ENCODE peak calls at places on chromosomes 11 and 22, in ten cellular contexts. O, Y, X, B, N, Q, K, U, V and T are unnamed samples.
A peak's percentile ranks its signal among the peaks of the same experiment; 100 is the strongest.

GRCh38 chr11:46338988-46339666 is 8.1 kb upstream of the DGKZ start:
- DNase-seq in O (no peak), Y (no peak), X (no peak), B (no peak), N (peak; percentile 55), Q (no peak), K (no peak), U (peak; percentile 91), V (peak; percentile 97), T (no peak)

GRCh38 chr11:11728371-11728770 is 106.6 kb upstream of the GALNT18 start:
- DNase-seq in O (no peak), Y (no peak), X (no peak), B (no peak), N (no peak), Q (no peak), K (no peak), U (no peak), V (no peak), T (no peak)

GRCh38 chr11:14908214-14908880 is 16.3 kb upstream of the CYP2R1 start:
- DNase-seq in O (no peak), Y (peak; percentile 46), X (no peak), B (peak; percentile 32), N (peak; percentile 54), Q (no peak), K (peak; percentile 37), U (no peak), V (peak; percentile 70), T (peak; percentile 55)

GRCh38 chr11:114621072-114621471 is 25.5 kb upstream of the NXPE4 start:
- DNase-seq in O (no peak), Y (no peak), X (no peak), B (no peak), N (no peak), Q (no peak), K (no peak), U (no peak), V (no peak), T (no peak)

GRCh38 chr22:16970446-16970845 is 37.6 kb downstream of the GAB4 start:
- DNase-seq in O (no peak), Y (no peak), X (no peak), B (no peak), N (no peak), Q (no peak), K (no peak), U (no peak), V (no peak), T (no peak)

GRCh38 chr22:41447435-41448188 is 1.0 kb upstream of the TOB2 start:
- DNase-seq in O (peak; percentile 81), Y (peak; percentile 75), X (peak; percentile 82), B (no peak), N (peak; percentile 81), Q (no peak), K (peak; percentile 63), U (no peak), V (peak; percentile 72), T (peak; percentile 64)

GRCh38 chr11:13329670-13330401 is 52.2 kb downstream of the BMAL1 start:
- DNase-seq in O (no peak), Y (peak; percentile 47), X (no peak), B (peak; percentile 13), N (no peak), Q (no peak), K (no peak), U (no peak), V (no peak), T (no peak)

GRCh38 chr11:18393581-18394299 is 623 bp upstream of the LDHA start:
- DNase-seq in O (peak; percentile 36), Y (peak; percentile 28), X (no peak), B (peak; percentile 24), N (no peak), Q (no peak), K (no peak), U (no peak), V (no peak), T (no peak)

GRCh38 chr11:1113405-1114201 is 38.9 kb downstream of the MUC2 start:
- DNase-seq in O (peak; percentile 31), Y (no peak), X (no peak), B (no peak), N (no peak), Q (no peak), K (no peak), U (no peak), V (peak; percentile 27), T (no peak)

GRCh38 chr11:62882428-62882742 is 1.7 kb downstream of the SLC3A2 start:
- DNase-seq in O (no peak), Y (no peak), X (no peak), B (no peak), N (no peak), Q (no peak), K (no peak), U (no peak), V (no peak), T (no peak)

GRCh38 chr11:62881579-62882427 is 1.1 kb downstream of the SLC3A2 start:
- DNase-seq in O (peak; percentile 91), Y (peak; percentile 95), X (peak; percentile 95), B (peak; percentile 97), N (peak; percentile 99), Q (peak; percentile 89), K (peak; percentile 97), U (no peak), V (peak; percentile 96), T (peak; percentile 93)

GRCh38 chr11:62883677-62884076 is 3.0 kb downstream of the SLC3A2 start:
- DNase-seq in O (no peak), Y (no peak), X (no peak), B (no peak), N (peak; percentile 56), Q (no peak), K (no peak), U (no peak), V (no peak), T (no peak)

GRCh38 chr11:62880803-62881578 is at the start of gene SLC3A2:
- DNase-seq in O (peak; percentile 94), Y (peak; percentile 93), X (peak; percentile 93), B (peak; percentile 86), N (peak; percentile 93), Q (peak; percentile 46), K (peak; percentile 85), U (no peak), V (peak; percentile 91), T (peak; percentile 94)

DNA sequence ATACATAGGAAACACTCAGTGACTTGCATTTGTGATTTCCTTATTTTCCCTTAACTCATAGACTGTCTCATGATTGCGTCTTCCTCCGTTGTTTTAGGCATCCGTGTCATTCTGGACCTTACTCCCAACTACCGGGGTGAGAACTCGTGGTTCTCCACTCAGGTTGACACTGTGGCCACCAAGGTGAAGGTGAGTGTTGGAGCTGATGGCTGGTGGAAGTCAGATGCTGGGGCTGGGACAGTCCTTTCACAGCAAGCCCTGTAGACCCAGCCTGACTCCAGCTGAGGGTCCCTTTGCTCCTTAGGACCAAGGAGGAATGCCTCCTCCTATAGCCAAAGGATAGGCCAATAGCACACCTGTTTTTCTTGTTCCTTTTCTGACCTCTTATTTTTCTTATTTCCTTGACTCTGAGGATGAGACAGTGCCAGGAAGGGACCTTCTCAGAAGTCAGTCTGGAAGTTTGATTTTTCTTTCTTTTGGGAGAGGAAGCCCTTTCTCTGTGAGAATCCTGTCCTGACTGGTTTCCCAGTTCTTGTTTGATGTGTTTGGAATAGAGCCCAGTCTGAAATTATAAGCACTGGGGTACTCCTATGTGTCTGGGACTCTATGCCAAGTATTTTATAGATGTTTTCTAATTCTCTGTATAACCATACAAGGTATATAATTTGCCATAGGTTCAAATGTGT is 2.3 kb downstream of the SLC3A2 start:
- DNase-seq in O (no peak), Y (no peak), X (no peak), B (no peak), N (peak; percentile 21), Q (no peak), K (no peak), U (no peak), V (no peak), T (peak; percentile 43)
- H3K4me1 ChIP-seq in O (peaks cover 32% of the 10 kb centered on the region), Y (peaks cover 23% of the 10 kb centered on the region), X (peaks cover 78% of the 10 kb centered on the region), B (peaks cover 66% of the 10 kb centered on the region), N (peaks cover 60% of the 10 kb centered on the region), Q (peaks cover 61% of the 10 kb centered on the region), K (peaks cover 36% of the 10 kb centered on the region), U (peaks cover 3% of the 10 kb centered on the region), V (peaks cover 35% of the 10 kb centered on the region), T (no peaks in the 10 kb centered on the region)

GRCh38 chr22:39469326-39469680 is 12.5 kb downstream of the MGAT3 start:
- DNase-seq in O (no peak), Y (no peak), X (no peak), B (no peak), N (no peak), Q (no peak), K (no peak), U (no peak), V (no peak), T (no peak)
- H3K4me1 ChIP-seq in O (peaks cover 25% of the 10 kb centered on the region), Y (peaks cover 72% of the 10 kb centered on the region), X (peaks cover 74% of the 10 kb centered on the region), B (peaks cover 13% of the 10 kb centered on the region), N (peaks cover 39% of the 10 kb centered on the region), Q (no peaks in the 10 kb centered on the region), K (peaks cover 24% of the 10 kb centered on the region), U (peaks cover 23% of the 10 kb centered on the region), V (peaks cover 34% of the 10 kb centered on the region), T (peaks cover 6% of the 10 kb centered on the region)

GRCh38 chr11:122715883-122716282 is 60.4 kb downstream of the UBASH3B start:
- DNase-seq in O (no peak), Y (no peak), X (no peak), B (no peak), N (no peak), Q (no peak), K (no peak), U (no peak), V (no peak), T (no peak)

GRCh38 chr11:122717264-122717867 is 61.8 kb downstream of the UBASH3B start:
- DNase-seq in O (no peak), Y (no peak), X (peak; percentile 51), B (no peak), N (no peak), Q (no peak), K (peak; percentile 57), U (no peak), V (no peak), T (peak; percentile 78)

GRCh38 chr11:122711831-122712378 is 56.4 kb downstream of the UBASH3B start:
- DNase-seq in O (no peak), Y (no peak), X (no peak), B (no peak), N (peak; percentile 73), Q (no peak), K (no peak), U (no peak), V (no peak), T (no peak)

GRCh38 chr11:122714021-122714420 is 58.5 kb downstream of the UBASH3B start:
- DNase-seq in O (no peak), Y (no peak), X (no peak), B (no peak), N (no peak), Q (no peak), K (no peak), U (no peak), V (no peak), T (no peak)

GRCh38 chr11:122714484-122714883 is 59.0 kb downstream of the UBASH3B start:
- DNase-seq in O (no peak), Y (no peak), X (no peak), B (no peak), N (no peak), Q (no peak), K (no peak), U (no peak), V (no peak), T (no peak)
- H3K4me1 ChIP-seq in O (no peaks in the 10 kb centered on the region), Y (peaks cover 1% of the 10 kb centered on the region), X (peaks cover 20% of the 10 kb centered on the region), B (peaks cover 28% of the 10 kb centered on the region), N (peaks cover 18% of the 10 kb centered on the region), Q (no peaks in the 10 kb centered on the region), K (peaks cover 43% of the 10 kb centered on the region), U (no peaks in the 10 kb centered on the region), V (no peaks in the 10 kb centered on the region), T (no peaks in the 10 kb centered on the region)

DNA sequence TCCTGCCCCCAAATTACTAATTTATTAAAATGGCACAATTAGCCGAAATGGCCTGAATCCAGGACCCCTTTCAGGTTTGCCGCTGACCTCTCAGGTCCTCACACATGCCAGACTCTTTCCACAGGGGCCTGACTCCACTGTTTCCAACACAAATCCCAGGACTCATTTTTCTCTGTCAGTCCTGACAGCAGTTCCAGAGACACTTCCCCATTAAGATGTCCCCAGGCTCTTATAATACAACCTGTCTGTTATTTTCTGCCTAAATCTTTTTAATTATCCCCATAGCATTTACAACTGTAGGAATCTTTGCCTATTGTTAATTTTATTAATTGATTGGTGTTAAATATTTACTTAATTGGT is 9.4 kb upstream of the IGLL5 start:
- DNase-seq in O (no peak), Y (no peak), X (no peak), B (no peak), N (no peak), Q (no peak), K (no peak), U (no peak), V (no peak), T (no peak)
- H3K4me1 ChIP-seq in O (no peaks in the 10 kb centered on the region), Y (no peaks in the 10 kb centered on the region), X (no peaks in the 10 kb centered on the region), B (no peaks in the 10 kb centered on the region), N (no peaks in the 10 kb centered on the region), Q (no peaks in the 10 kb centered on the region), K (no peaks in the 10 kb centered on the region), U (no peaks in the 10 kb centered on the region), V (no peaks in the 10 kb centered on the region), T (no peaks in the 10 kb centered on the region)